ENCODE peak calls at places on chromosomes 2 and 18, in four cellular contexts. J is frontal cortex; G is CD8-positive, alpha-beta memory T cell; A is globus pallidus. S is an unnamed sample.
A peak's percentile ranks its signal among the peaks of the same experiment; 100 is the strongest.

GRCh38 chr2:62467475-62468321 is 38.3 kb downstream of the TMEM17 start:
- DNase-seq in J (no peak), G (no peak), A (no peak), S (no peak)

GRCh38 chr18:9914334-9914583 is 443 bp downstream of the VAPA start:
- DNase-seq in J (no peak), G (no peak), A (no peak), S (no peak)

GRCh38 chr2:8427211-8427610 is 254.6 kb upstream of the ID2 start:
- DNase-seq in G (no peak), J (no peak), A (no peak), S (no peak)

GRCh38 chr2:26535663-26536275 is 57.8 kb upstream of the OTOF start:
- DNase-seq in J (no peak), A (no peak), G (no peak), S (no peak)

GRCh38 chr2:39007875-39008504 is 112.9 kb downstream of the SOS1 start:
- DNase-seq in A (no peak), J (no peak), G (no peak), S (no peak)

GRCh38 chr2:240905176-240905781 is 857 bp upstream of the CROCC2 start:
- DNase-seq in A (no peak), J (no peak), G (no peak), S (no peak)

GRCh38 chr18:34595673-34596072 is 114.4 kb upstream of the DTNA start:
- DNase-seq in J (no peak), G (no peak), A (no peak), S (no peak)

GRCh38 chr18:75128911-75129716 is 79.8 kb downstream of the PTGR3 start:
- DNase-seq in G (no peak), A (no peak), J (no peak), S (no peak)

GRCh38 chr2:170770304-170771048 is at the start of gene ERICH2:
- DNase-seq in A (peak; percentile 70), J (peak; percentile 83), G (peak; percentile 62), S (no peak)